ENCODE peak calls at places on chromosome 17, in ten cellular contexts. One of them, this sample, is unnamed. For H3K36me3, the result is how much of the 10 kb centered on the place peaks cover.

GRCh38 chr17:39225308-39225973 is at the start of gene STAC2:
- DNase-seq in pancreas: no peak
- DNase-seq in left ventricle myocardium inferior: no peak
- DNase-seq in esophagus squamous epithelium: no peak
- DNase-seq in thyroid gland: no peak
- DNase-seq in heart left ventricle: no peak
- DNase-seq in neural progenitor cell: no peak
- DNase-seq in hepatocyte: no peak
- DNase-seq in thoracic aorta: no peak
- DNase-seq in heart right ventricle: no peak
- DNase-seq in this sample: no peak

GRCh38 chr17:2615882-2616281 is 22.4 kb downstream of the PAFAH1B1 start:
- DNase-seq in pancreas: no peak
- DNase-seq in left ventricle myocardium inferior: no peak
- DNase-seq in esophagus squamous epithelium: no peak
- DNase-seq in thyroid gland: no peak
- DNase-seq in heart left ventricle: no peak
- DNase-seq in neural progenitor cell: no peak
- DNase-seq in hepatocyte: no peak
- DNase-seq in thoracic aorta: no peak
- DNase-seq in heart right ventricle: no peak
- DNase-seq in this sample: no peak

GRCh38 chr17:68909066-68909465 is 46.1 kb downstream of the ABCA8 start:
- DNase-seq in pancreas: peak
- DNase-seq in left ventricle myocardium inferior: no peak
- DNase-seq in esophagus squamous epithelium: no peak
- DNase-seq in thyroid gland: peak
- DNase-seq in heart left ventricle: peak
- DNase-seq in neural progenitor cell: no peak
- DNase-seq in hepatocyte: peak
- DNase-seq in thoracic aorta: no peak
- DNase-seq in heart right ventricle: no peak
- DNase-seq in this sample: peak

GRCh38 chr17:40557531-40558299 is 7.6 kb downstream of the CCR7 start:
- DNase-seq in pancreas: peak
- DNase-seq in left ventricle myocardium inferior: no peak
- DNase-seq in esophagus squamous epithelium: no peak
- DNase-seq in thyroid gland: no peak
- DNase-seq in heart left ventricle: peak
- DNase-seq in neural progenitor cell: no peak
- DNase-seq in hepatocyte: no peak
- DNase-seq in thoracic aorta: no peak
- DNase-seq in heart right ventricle: no peak
- DNase-seq in this sample: no peak

GRCh38 chr17:44376124-44376523 is 12.5 kb upstream of the FAM171A2 start:
- DNase-seq in pancreas: no peak
- DNase-seq in left ventricle myocardium inferior: peak
- DNase-seq in esophagus squamous epithelium: no peak
- DNase-seq in thyroid gland: peak
- DNase-seq in heart left ventricle: peak
- DNase-seq in neural progenitor cell: peak
- DNase-seq in hepatocyte: no peak
- DNase-seq in thoracic aorta: no peak
- DNase-seq in heart right ventricle: peak
- DNase-seq in this sample: peak

GRCh38 chr17:40452074-40452787 is 9.0 kb downstream of the IGFBP4 start:
- DNase-seq in pancreas: peak
- DNase-seq in left ventricle myocardium inferior: no peak
- DNase-seq in esophagus squamous epithelium: no peak
- DNase-seq in thyroid gland: no peak
- DNase-seq in heart left ventricle: peak
- DNase-seq in neural progenitor cell: no peak
- DNase-seq in hepatocyte: peak
- DNase-seq in thoracic aorta: peak
- DNase-seq in heart right ventricle: peak
- DNase-seq in this sample: no peak

GRCh38 chr17:61726977-61727376 is 136.0 kb upstream of the NACA2 start:
- DNase-seq in pancreas: no peak
- DNase-seq in left ventricle myocardium inferior: no peak
- DNase-seq in esophagus squamous epithelium: no peak
- DNase-seq in thyroid gland: no peak
- DNase-seq in heart left ventricle: no peak
- DNase-seq in neural progenitor cell: no peak
- DNase-seq in hepatocyte: no peak
- DNase-seq in thoracic aorta: no peak
- DNase-seq in heart right ventricle: no peak
- DNase-seq in this sample: no peak

GRCh38 chr17:80529904-80530292 is 14.7 kb upstream of the RPTOR start:
- DNase-seq in pancreas: no peak
- DNase-seq in left ventricle myocardium inferior: no peak
- DNase-seq in esophagus squamous epithelium: no peak
- DNase-seq in thyroid gland: no peak
- DNase-seq in heart left ventricle: no peak
- DNase-seq in neural progenitor cell: no peak
- DNase-seq in hepatocyte: no peak
- DNase-seq in thoracic aorta: no peak
- DNase-seq in heart right ventricle: no peak
- DNase-seq in this sample: no peak

GRCh38 chr17:44587339-44587738 is 30.1 kb downstream of the FZD2 start:
- DNase-seq in pancreas: peak
- DNase-seq in left ventricle myocardium inferior: peak
- DNase-seq in esophagus squamous epithelium: no peak
- DNase-seq in thyroid gland: peak
- DNase-seq in heart left ventricle: peak
- DNase-seq in neural progenitor cell: no peak
- DNase-seq in hepatocyte: peak
- DNase-seq in thoracic aorta: peak
- DNase-seq in heart right ventricle: peak
- DNase-seq in this sample: peak

GRCh38 chr17:17507465-17508011 is 11.3 kb upstream of the RASD1 start:
- DNase-seq in pancreas: no peak
- DNase-seq in left ventricle myocardium inferior: peak
- DNase-seq in esophagus squamous epithelium: no peak
- DNase-seq in thyroid gland: no peak
- DNase-seq in heart left ventricle: peak
- DNase-seq in neural progenitor cell: no peak
- DNase-seq in hepatocyte: no peak
- DNase-seq in thoracic aorta: no peak
- DNase-seq in heart right ventricle: no peak
- DNase-seq in this sample: no peak

GRCh38 chr17:27310548-27311110 is 16.7 kb downstream of the WSB1 start:
- DNase-seq in pancreas: no peak
- DNase-seq in left ventricle myocardium inferior: no peak
- DNase-seq in esophagus squamous epithelium: no peak
- DNase-seq in thyroid gland: no peak
- DNase-seq in heart left ventricle: no peak
- DNase-seq in neural progenitor cell: no peak
- DNase-seq in hepatocyte: no peak
- DNase-seq in thoracic aorta: no peak
- DNase-seq in heart right ventricle: no peak
- DNase-seq in this sample: no peak
- H3K36me3 ChIP-seq in pancreas: under half
- H3K36me3 ChIP-seq in left ventricle myocardium inferior: half or more
- H3K36me3 ChIP-seq in esophagus squamous epithelium: half or more
- H3K36me3 ChIP-seq in thyroid gland: under half
- H3K36me3 ChIP-seq in heart left ventricle: under half
- H3K36me3 ChIP-seq in neural progenitor cell: under half
- H3K36me3 ChIP-seq in hepatocyte: under half
- H3K36me3 ChIP-seq in thoracic aorta: half or more
- H3K36me3 ChIP-seq in heart right ventricle: half or more
- H3K36me3 ChIP-seq in this sample: half or more

GRCh38 chr17:50072130-50072529 is 16.2 kb downstream of the ITGA3 start:
- DNase-seq in pancreas: no peak
- DNase-seq in left ventricle myocardium inferior: no peak
- DNase-seq in esophagus squamous epithelium: no peak
- DNase-seq in thyroid gland: no peak
- DNase-seq in heart left ventricle: no peak
- DNase-seq in neural progenitor cell: no peak
- DNase-seq in hepatocyte: no peak
- DNase-seq in thoracic aorta: no peak
- DNase-seq in heart right ventricle: no peak
- DNase-seq in this sample: no peak

GRCh38 chr17:50071692-50072091 is 15.8 kb downstream of the ITGA3 start:
- DNase-seq in pancreas: no peak
- DNase-seq in left ventricle myocardium inferior: no peak
- DNase-seq in esophagus squamous epithelium: no peak
- DNase-seq in thyroid gland: no peak
- DNase-seq in heart left ventricle: no peak
- DNase-seq in neural progenitor cell: no peak
- DNase-seq in hepatocyte: no peak
- DNase-seq in thoracic aorta: no peak
- DNase-seq in heart right ventricle: no peak
- DNase-seq in this sample: no peak

GRCh38 chr17:50074227-50074626 is 18.3 kb downstream of the ITGA3 start:
- DNase-seq in pancreas: no peak
- DNase-seq in left ventricle myocardium inferior: no peak
- DNase-seq in esophagus squamous epithelium: no peak
- DNase-seq in thyroid gland: no peak
- DNase-seq in heart left ventricle: no peak
- DNase-seq in neural progenitor cell: no peak
- DNase-seq in hepatocyte: no peak
- DNase-seq in thoracic aorta: no peak
- DNase-seq in heart right ventricle: no peak
- DNase-seq in this sample: no peak

GRCh38 chr17:50070908-50071680 is 15.2 kb downstream of the ITGA3 start:
- DNase-seq in pancreas: no peak
- DNase-seq in left ventricle myocardium inferior: no peak
- DNase-seq in esophagus squamous epithelium: no peak
- DNase-seq in thyroid gland: no peak
- DNase-seq in heart left ventricle: no peak
- DNase-seq in neural progenitor cell: no peak
- DNase-seq in hepatocyte: no peak
- DNase-seq in thoracic aorta: no peak
- DNase-seq in heart right ventricle: no peak
- DNase-seq in this sample: no peak

DNA sequence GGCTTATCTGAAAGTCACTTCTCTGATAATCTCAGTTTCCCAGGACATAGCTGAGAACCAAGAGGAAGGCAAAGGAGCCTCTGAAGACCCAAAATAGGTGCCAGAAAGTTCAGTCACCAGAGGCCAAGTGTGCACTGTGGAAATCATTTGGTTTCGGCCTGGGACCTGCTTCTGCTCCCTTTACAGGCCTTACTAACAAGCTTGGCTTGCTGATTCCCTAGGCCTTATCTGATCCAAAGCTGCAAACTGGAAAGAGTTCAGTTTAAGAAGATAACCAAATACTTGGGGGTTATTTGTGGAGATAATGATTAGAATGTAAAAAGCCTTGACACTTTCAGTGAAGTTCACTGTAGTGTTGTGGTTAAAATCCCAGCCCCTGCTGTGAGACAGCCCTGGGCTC is 17.0 kb downstream of the ITGA3 start:
- DNase-seq in pancreas: no peak
- DNase-seq in left ventricle myocardium inferior: no peak
- DNase-seq in esophagus squamous epithelium: no peak
- DNase-seq in thyroid gland: no peak
- DNase-seq in heart left ventricle: no peak
- DNase-seq in neural progenitor cell: no peak
- DNase-seq in hepatocyte: no peak
- DNase-seq in thoracic aorta: no peak
- DNase-seq in heart right ventricle: no peak
- DNase-seq in this sample: no peak
- TF ChIP-seq CTCF in pancreas: no peak
- TF ChIP-seq CTCF in left ventricle myocardium inferior: no peak
- TF ChIP-seq CTCF in esophagus squamous epithelium: no peak
- TF ChIP-seq CTCF in thyroid gland: no peak
- TF ChIP-seq CTCF in heart left ventricle: no peak
- TF ChIP-seq CTCF in neural progenitor cell: no peak
- TF ChIP-seq CTCF in hepatocyte: no peak
- TF ChIP-seq CTCF in thoracic aorta: no peak
- TF ChIP-seq CTCF in heart right ventricle: no peak
- TF ChIP-seq CTCF in this sample: no peak

GRCh38 chr17:28724500-28725165 is 1.4 kb downstream of the TLCD1 start:
- DNase-seq in pancreas: no peak
- DNase-seq in left ventricle myocardium inferior: no peak
- DNase-seq in esophagus squamous epithelium: no peak
- DNase-seq in thyroid gland: no peak
- DNase-seq in heart left ventricle: no peak
- DNase-seq in neural progenitor cell: no peak
- DNase-seq in hepatocyte: no peak
- DNase-seq in thoracic aorta: no peak
- DNase-seq in heart right ventricle: no peak
- DNase-seq in this sample: no peak
- H3K36me3 ChIP-seq in pancreas: under half
- H3K36me3 ChIP-seq in left ventricle myocardium inferior: under half
- H3K36me3 ChIP-seq in esophagus squamous epithelium: under half
- H3K36me3 ChIP-seq in thyroid gland: under half
- H3K36me3 ChIP-seq in heart left ventricle: under half
- H3K36me3 ChIP-seq in neural progenitor cell: under half
- H3K36me3 ChIP-seq in hepatocyte: under half
- H3K36me3 ChIP-seq in thoracic aorta: under half
- H3K36me3 ChIP-seq in heart right ventricle: under half
- H3K36me3 ChIP-seq in this sample: under half

GRCh38 chr17:75773121-75773807 is 8.3 kb upstream of the GALK1 start:
- DNase-seq in pancreas: no peak
- DNase-seq in left ventricle myocardium inferior: no peak
- DNase-seq in esophagus squamous epithelium: no peak
- DNase-seq in thyroid gland: no peak
- DNase-seq in heart left ventricle: no peak
- DNase-seq in neural progenitor cell: no peak
- DNase-seq in hepatocyte: peak
- DNase-seq in thoracic aorta: no peak
- DNase-seq in heart right ventricle: no peak
- DNase-seq in this sample: no peak

GRCh38 chr17:75774471-75774987 is 9.5 kb upstream of the GALK1 start:
- DNase-seq in pancreas: no peak
- DNase-seq in left ventricle myocardium inferior: no peak
- DNase-seq in esophagus squamous epithelium: no peak
- DNase-seq in thyroid gland: no peak
- DNase-seq in heart left ventricle: no peak
- DNase-seq in neural progenitor cell: no peak
- DNase-seq in hepatocyte: no peak
- DNase-seq in thoracic aorta: no peak
- DNase-seq in heart right ventricle: no peak
- DNase-seq in this sample: no peak

GRCh38 chr17:75773808-75774470 is 8.9 kb upstream of the GALK1 start:
- DNase-seq in pancreas: no peak
- DNase-seq in left ventricle myocardium inferior: no peak
- DNase-seq in esophagus squamous epithelium: no peak
- DNase-seq in thyroid gland: no peak
- DNase-seq in heart left ventricle: no peak
- DNase-seq in neural progenitor cell: no peak
- DNase-seq in hepatocyte: peak
- DNase-seq in thoracic aorta: no peak
- DNase-seq in heart right ventricle: no peak
- DNase-seq in this sample: no peak

GRCh38 chr17:75769536-75769935 is 4.5 kb upstream of the GALK1 start:
- DNase-seq in pancreas: no peak
- DNase-seq in left ventricle myocardium inferior: no peak
- DNase-seq in esophagus squamous epithelium: no peak
- DNase-seq in thyroid gland: no peak
- DNase-seq in heart left ventricle: no peak
- DNase-seq in neural progenitor cell: no peak
- DNase-seq in hepatocyte: peak
- DNase-seq in thoracic aorta: no peak
- DNase-seq in heart right ventricle: no peak
- DNase-seq in this sample: no peak

GRCh38 chr17:75771334-75772281 is 6.6 kb upstream of the GALK1 start:
- DNase-seq in pancreas: no peak
- DNase-seq in left ventricle myocardium inferior: no peak
- DNase-seq in esophagus squamous epithelium: no peak
- DNase-seq in thyroid gland: no peak
- DNase-seq in heart left ventricle: no peak
- DNase-seq in neural progenitor cell: no peak
- DNase-seq in hepatocyte: peak
- DNase-seq in thoracic aorta: no peak
- DNase-seq in heart right ventricle: no peak
- DNase-seq in this sample: peak
- TF ChIP-seq CTCF in pancreas: no peak
- TF ChIP-seq CTCF in left ventricle myocardium inferior: peak
- TF ChIP-seq CTCF in esophagus squamous epithelium: no peak
- TF ChIP-seq CTCF in thyroid gland: no peak
- TF ChIP-seq CTCF in heart left ventricle: no peak
- TF ChIP-seq CTCF in neural progenitor cell: no peak
- TF ChIP-seq CTCF in hepatocyte: peak
- TF ChIP-seq CTCF in thoracic aorta: no peak
- TF ChIP-seq CTCF in heart right ventricle: no peak
- TF ChIP-seq CTCF in this sample: peak